ENCODE peak calls at places on chromosomes 7 and 10, in nine cellular contexts. L, O, U, X, G, F, Y, D and B are unnamed samples.

GRCh38 chr7:48089415-48089975 is 430 bp downstream of the UPP1 start:
- DNase-seq in L (peak; percentile 73), O (peak; percentile 26), U (no peak), X (peak; percentile 70), G (peak; percentile 62), F (peak; percentile 52), Y (peak; percentile 23), D (no peak), B (peak; percentile 82)

GRCh38 chr7:99173787-99174186 is 29.9 kb upstream of the SMURF1 start:
- DNase-seq in L (no peak), O (no peak), U (no peak), X (no peak), G (no peak), F (no peak), Y (no peak), D (no peak), B (no peak)

GRCh38 chr7:30921951-30922401 is 10.3 kb downstream of the AQP1 start:
- DNase-seq in L (peak; percentile 29), O (no peak), U (no peak), X (peak; percentile 15), G (no peak), F (no peak), Y (no peak), D (no peak), B (no peak)

GRCh38 chr7:149869867-149870266 is 3.9 kb upstream of the ATP6V0E2 start:
- DNase-seq in L (no peak), O (no peak), U (no peak), X (peak; percentile 9), G (no peak), F (no peak), Y (no peak), D (no peak), B (no peak)

GRCh38 chr7:36639826-36640225 is 84.5 kb downstream of the AOAH start:
- DNase-seq in L (no peak), O (no peak), U (no peak), X (no peak), G (no peak), F (no peak), Y (no peak), D (no peak), B (no peak)

GRCh38 chr10:98262571-98262970 is 5.4 kb downstream of the LOXL4 start:
- DNase-seq in L (peak; percentile 83), O (no peak), U (no peak), X (no peak), G (no peak), F (peak; percentile 38), Y (no peak), D (no peak), B (peak; percentile 48)

GRCh38 chr7:112938895-112939588 is 147.6 kb downstream of the GPR85 start:
- DNase-seq in L (peak; percentile 31), O (no peak), U (no peak), X (peak; percentile 42), G (peak; percentile 19), F (peak; percentile 63), Y (peak; percentile 20), D (peak; percentile 58), B (peak; percentile 67)

GRCh38 chr7:42186181-42186580 is 50.8 kb downstream of the GLI3 start:
- DNase-seq in L (no peak), O (no peak), U (no peak), X (no peak), G (no peak), F (peak; percentile 41), Y (peak; percentile 35), D (no peak), B (peak; percentile 30)

GRCh38 chr7:50068026-50068425 is 25.0 kb downstream of the ZPBP start:
- DNase-seq in L (no peak), O (no peak), U (no peak), X (peak; percentile 27), G (no peak), F (no peak), Y (peak; percentile 12), D (no peak), B (no peak)